ENCODE peak calls at places on chromosomes 13 and 19, in four cellular contexts. I, R, H and C are unnamed samples.
A peak's percentile ranks its signal among the peaks of the same experiment; 100 is the strongest.

GRCh38 chr19:16288544-16288943 is 36.1 kb upstream of the KLF2 start:
- DNase-seq in I (no peak), R (no peak), H (no peak), C (no peak)

GRCh38 chr19:29662604-29663404 is 2.5 kb upstream of the PLEKHF1 start:
- DNase-seq in I (peak; percentile 63), R (no peak), H (no peak), C (peak; percentile 55)

GRCh38 chr13:74210693-74211393 is 76.6 kb upstream of the KLF12 start:
- DNase-seq in I (no peak), R (no peak), H (no peak), C (peak; percentile 89)

GRCh38 chr19:33114302-33114701 is 17.6 kb upstream of the WDR88 start:
- DNase-seq in I (no peak), R (no peak), H (no peak), C (no peak)

GRCh38 chr13:89474432-89474831 is 1803.3 kb downstream of the SLITRK5 start:
- DNase-seq in I (no peak), R (no peak), H (no peak), C (no peak)

GRCh38 chr19:13762635-13763235 is 1.6 kb upstream of the MRI1 start:
- DNase-seq in I (no peak), R (no peak), H (no peak), C (no peak)

GRCh38 chr19:3857449-3858003 is 11.3 kb downstream of the ZFR2 start:
- DNase-seq in I (peak; percentile 5), R (no peak), H (peak; percentile 35), C (no peak)

GRCh38 chr13:113900646-113901045 is 36.8 kb upstream of the GAS6 start:
- DNase-seq in I (no peak), R (no peak), H (no peak), C (no peak)

GRCh38 chr19:33064778-33065550 is at the start of gene RHPN2:
- DNase-seq in I (no peak), R (peak; percentile 80), H (peak; percentile 72), C (no peak)

GRCh38 chr13:73399347-73400216 is 340.8 kb downstream of the KLF5 start:
- DNase-seq in I (no peak), R (no peak), H (no peak), C (no peak)

GRCh38 chr13:30738526-30738925 is 3.2 kb downstream of the ALOX5AP start:
- DNase-seq in I (no peak), R (no peak), H (no peak), C (no peak)

GRCh38 chr19:35292986-35293732 is 1.2 kb downstream of the MAG start:
- DNase-seq in I (no peak), R (no peak), H (no peak), C (no peak)

GRCh38 chr19:56105090-56105701 is 15.9 kb downstream of the ZNF787 start:
- DNase-seq in I (peak; percentile 49), R (peak; percentile 66), H (no peak), C (no peak)

GRCh38 chr19:15584541-15585115 is 30.4 kb upstream of the CYP4F8 start:
- DNase-seq in I (no peak), R (peak; percentile 72), H (peak; percentile 50), C (peak; percentile 14)

GRCh38 chr13:112322562-112322961 is 53.6 kb upstream of the SPACA7 start:
- DNase-seq in I (no peak), R (no peak), H (no peak), C (no peak)

GRCh38 chr19:45539460-45539859 is 32.2 kb downstream of the VASP start:
- DNase-seq in I (no peak), R (peak; percentile 34), H (no peak), C (no peak)

GRCh38 chr13:93309886-93310520 is 83.4 kb downstream of the GPC6 start:
- DNase-seq in I (peak; percentile 75), R (no peak), H (no peak), C (no peak)

GRCh38 chr19:19101540-19101939 is 36.7 kb downstream of the TMEM161A start:
- DNase-seq in I (no peak), R (no peak), H (no peak), C (no peak)

GRCh38 chr19:56076413-56076998 is 44.6 kb downstream of the ZNF787 start:
- DNase-seq in I (no peak), R (peak; percentile 71), H (no peak), C (no peak)

GRCh38 chr13:50124536-50125305 is 109.5 kb downstream of the KCNRG start:
- DNase-seq in I (no peak), R (peak; percentile 74), H (no peak), C (no peak)

GRCh38 chr13:61685683-61686013 is 270.0 kb upstream of the PCDH20 start:
- DNase-seq in I (no peak), R (peak; percentile 16), H (no peak), C (no peak)

GRCh38 chr13:98751397-98752110 is 918 bp downstream of the SLC15A1 start:
- DNase-seq in I (no peak), R (peak; percentile 26), H (no peak), C (no peak)

GRCh38 chr19:4803736-4804695 is 12.5 kb downstream of the FEM1A start:
- DNase-seq in I (no peak), R (peak; percentile 87), H (peak; percentile 45), C (no peak)

GRCh38 chr13:31919241-31919640 is 112.3 kb upstream of the FRY start:
- DNase-seq in I (no peak), R (no peak), H (no peak), C (no peak)

GRCh38 chr19:6744381-6745288 is 5.2 kb downstream of the TRIP10 start:
- DNase-seq in I (no peak), R (no peak), H (no peak), C (peak; percentile 90)

GRCh38 chr19:49145485-49146407 is 9.4 kb downstream of the HRC start:
- DNase-seq in I (no peak), R (peak; percentile 94), H (peak; percentile 67), C (no peak)

GRCh38 chr13:34654682-34655081 is 287.4 kb upstream of the NBEA start:
- DNase-seq in I (no peak), R (no peak), H (no peak), C (no peak)

GRCh38 chr19:43470288-43470687 is 4.9 kb upstream of the LYPD3 start:
- DNase-seq in I (no peak), R (no peak), H (no peak), C (no peak)

GRCh38 chr19:35784401-35785086 is 9.2 kb downstream of the ARHGAP33 start:
- DNase-seq in I (no peak), R (peak; percentile 62), H (no peak), C (no peak)

GRCh38 chr13:81017525-81018152 is 676.7 kb upstream of the SPRY2 start:
- DNase-seq in I (peak; percentile 19), R (peak; percentile 7), H (peak; percentile 9), C (no peak)

GRCh38 chr19:18848860-18849661 is 17.3 kb downstream of the UPF1 start:
- DNase-seq in I (no peak), R (no peak), H (no peak), C (peak; percentile 66)

GRCh38 chr13:95002968-95003813 is 290.8 kb upstream of the SOX21 start:
- DNase-seq in I (no peak), R (peak; percentile 44), H (no peak), C (no peak)

GRCh38 chr13:112324121-112324520 is 52.0 kb upstream of the SPACA7 start:
- DNase-seq in I (no peak), R (peak; percentile 28), H (no peak), C (no peak)